ENCODE peak calls at places on chromosomes 12 and 14, in four cellular contexts. One of them, this sample, is unnamed.

GRCh38 chr12:90909069-90909676 is 45.8 kb downstream of the CCER1 start:
- DNase-seq in A549: peak; percentile 28
- DNase-seq in stimulated activated CD8-positive, alpha-beta memory T cell treated with anti-CD3 and anti-CD28 coated beads, Interleukin-15, amount 100 ng/mL, for 4 hours: no peak
- DNase-seq in NCI-H1092 treated with DMSO at 0.1 percent for 48 hours: peak; percentile 5
- DNase-seq in this sample: peak; percentile 11

GRCh38 chr12:116317986-116318737 is 40.7 kb upstream of the MED13L start:
- DNase-seq in A549: no peak
- DNase-seq in stimulated activated CD8-positive, alpha-beta memory T cell treated with anti-CD3 and anti-CD28 coated beads, Interleukin-15, amount 100 ng/mL, for 4 hours: no peak
- DNase-seq in NCI-H1092 treated with DMSO at 0.1 percent for 48 hours: peak; percentile 65
- DNase-seq in this sample: no peak

GRCh38 chr14:85471744-85472143 is 58.2 kb upstream of the FLRT2 start:
- DNase-seq in A549: peak; percentile 66
- DNase-seq in NCI-H1092 treated with DMSO at 0.1 percent for 48 hours: no peak
- DNase-seq in stimulated activated CD8-positive, alpha-beta memory T cell treated with anti-CD3 and anti-CD28 coated beads, Interleukin-15, amount 100 ng/mL, for 4 hours: no peak
- DNase-seq in this sample: no peak

GRCh38 chr12:11944321-11944720 is 126.4 kb upstream of the BCL2L14 start:
- DNase-seq in NCI-H1092 treated with DMSO at 0.1 percent for 48 hours: peak; percentile 72
- DNase-seq in stimulated activated CD8-positive, alpha-beta memory T cell treated with anti-CD3 and anti-CD28 coated beads, Interleukin-15, amount 100 ng/mL, for 4 hours: no peak
- DNase-seq in A549: no peak
- DNase-seq in this sample: no peak

GRCh38 chr14:87494010-87494409 is 499.0 kb downstream of the GALC start:
- DNase-seq in A549: no peak
- DNase-seq in stimulated activated CD8-positive, alpha-beta memory T cell treated with anti-CD3 and anti-CD28 coated beads, Interleukin-15, amount 100 ng/mL, for 4 hours: no peak
- DNase-seq in NCI-H1092 treated with DMSO at 0.1 percent for 48 hours: no peak
- DNase-seq in this sample: no peak

GRCh38 chr14:91164676-91165075 is 50.8 kb downstream of the DGLUCY start:
- DNase-seq in NCI-H1092 treated with DMSO at 0.1 percent for 48 hours: no peak
- DNase-seq in stimulated activated CD8-positive, alpha-beta memory T cell treated with anti-CD3 and anti-CD28 coated beads, Interleukin-15, amount 100 ng/mL, for 4 hours: no peak
- DNase-seq in A549: no peak
- DNase-seq in this sample: no peak

GRCh38 chr12:13208533-13209278 is 12.2 kb downstream of the EMP1 start:
- DNase-seq in A549: peak; percentile 38
- DNase-seq in NCI-H1092 treated with DMSO at 0.1 percent for 48 hours: no peak
- DNase-seq in stimulated activated CD8-positive, alpha-beta memory T cell treated with anti-CD3 and anti-CD28 coated beads, Interleukin-15, amount 100 ng/mL, for 4 hours: no peak
- DNase-seq in this sample: no peak

GRCh38 chr12:113347892-113348291 is 10.5 kb upstream of the PLBD2 start:
- DNase-seq in NCI-H1092 treated with DMSO at 0.1 percent for 48 hours: no peak
- DNase-seq in stimulated activated CD8-positive, alpha-beta memory T cell treated with anti-CD3 and anti-CD28 coated beads, Interleukin-15, amount 100 ng/mL, for 4 hours: no peak
- DNase-seq in A549: no peak
- DNase-seq in this sample: no peak

GRCh38 chr12:114294303-114294685 is 111.7 kb downstream of the TBX5 start:
- DNase-seq in stimulated activated CD8-positive, alpha-beta memory T cell treated with anti-CD3 and anti-CD28 coated beads, Interleukin-15, amount 100 ng/mL, for 4 hours: no peak
- DNase-seq in A549: no peak
- DNase-seq in NCI-H1092 treated with DMSO at 0.1 percent for 48 hours: no peak
- DNase-seq in this sample: no peak

GRCh38 chr12:90574676-90575075 is 380.3 kb downstream of the CCER1 start:
- DNase-seq in NCI-H1092 treated with DMSO at 0.1 percent for 48 hours: no peak
- DNase-seq in A549: no peak
- DNase-seq in stimulated activated CD8-positive, alpha-beta memory T cell treated with anti-CD3 and anti-CD28 coated beads, Interleukin-15, amount 100 ng/mL, for 4 hours: no peak
- DNase-seq in this sample: no peak

This sample was measured in hypothalamus.